ENCODE peak calls at places on chromosomes 4 and X, in ten cellular contexts. V is AG09319, R is upper lobe of right lung, J is B cell, I is LNCaP clone FGC, B is lung, S is glutamatergic neuron, T is A549, X is fibroblast of the aortic adventitia, Y is omental fat pad. O is an unnamed sample.

GRCh38 chr4:77579406-77580076 is 26.1 kb upstream of the CXCL13 start:
- DNase-seq in X (peak), B (no peak), J (no peak), T (peak), S (no peak), I (no peak), Y (no peak), V (peak), R (no peak), O (peak)

GRCh38 chr4:89752932-89753598 is 83.9 kb downstream of the SNCA start:
- DNase-seq in V (peak), B (no peak), X (peak), S (no peak), T (no peak), Y (no peak), I (no peak), R (no peak), J (no peak), O (peak)

GRCh38 chr4:52869656-52870055 is 7.5 kb downstream of the RASL11B start:
- DNase-seq in Y (no peak), R (no peak), V (no peak), X (no peak), B (no peak), S (no peak), I (no peak), T (no peak), J (no peak), O (no peak)

GRCh38 chrX:43469391-43470054 is 186.6 kb upstream of the MAOA start:
- DNase-seq in S (no peak), T (no peak), Y (no peak), J (no peak), B (no peak), R (no peak), X (no peak), I (no peak), V (no peak), O (peak)

GRCh38 chr4:139961344-139961948 is 192.5 kb downstream of the MAML3 start:
- DNase-seq in Y (no peak), V (no peak), J (no peak), X (no peak), T (no peak), I (no peak), R (no peak), S (no peak), B (no peak), O (no peak)

GRCh38 chr4:13558881-13559280 is 14.6 kb upstream of the NKX3-2 start:
- DNase-seq in S (no peak), R (no peak), Y (no peak), J (no peak), X (no peak), T (no peak), V (no peak), I (no peak), B (no peak), O (no peak)

GRCh38 chr4:25030283-25031076 is at the start of gene LGI2:
- DNase-seq in R (peak), B (no peak), S (peak), X (no peak), I (no peak), J (peak), T (no peak), V (no peak), Y (no peak), O (no peak)

GRCh38 chr4:124940387-124940786 is 227.9 kb upstream of the ANKRD50 start:
- DNase-seq in X (peak), S (no peak), V (no peak), J (no peak), T (no peak), Y (no peak), R (no peak), B (no peak), I (no peak), O (peak)

GRCh38 chrX:103941201-103941975 is 21.0 kb upstream of the TMSB15B start:
- DNase-seq in B (no peak), S (no peak), V (no peak), Y (no peak), I (no peak), X (peak), J (no peak), T (peak), R (no peak), O (no peak)

GRCh38 chr4:55547461-55547770 is 707 bp upstream of the CLOCK start:
- DNase-seq in Y (no peak), T (no peak), S (no peak), R (peak), X (no peak), J (no peak), B (no peak), V (no peak), I (no peak), O (no peak)

GRCh38 chrX:11215191-11215921 is 77.9 kb upstream of the AMELX start:
- DNase-seq in S (no peak), T (no peak), V (no peak), R (no peak), J (peak), Y (no peak), B (no peak), I (no peak), X (no peak), O (no peak)

GRCh38 chrX:150310417-150310816 is 52.7 kb upstream of the MAMLD1 start:
- DNase-seq in J (no peak), R (no peak), I (no peak), B (no peak), X (no peak), T (no peak), Y (no peak), S (no peak), V (no peak), O (no peak)

GRCh38 chr4:129233691-129234090 is 137.7 kb downstream of the C4orf33 start:
- DNase-seq in I (no peak), S (no peak), J (no peak), X (no peak), T (no peak), R (no peak), Y (no peak), V (no peak), B (no peak), O (no peak)

GRCh38 chr4:133081246-133081645 is 67.8 kb upstream of the PCDH10 start:
- DNase-seq in S (no peak), X (no peak), V (no peak), R (no peak), Y (no peak), T (no peak), J (no peak), I (no peak), B (no peak), O (no peak)

GRCh38 chrX:41301438-41301824 is 32.5 kb upstream of the DDX3X start:
- DNase-seq in R (no peak), Y (no peak), T (no peak), I (no peak), B (no peak), X (no peak), V (no peak), J (no peak), S (no peak), O (no peak)

GRCh38 chrX:22300130-22300529 is 27.4 kb downstream of the CBLL2 start:
- DNase-seq in J (no peak), S (no peak), X (peak), V (peak), B (no peak), R (no peak), T (no peak), Y (no peak), I (no peak), O (no peak)

DNA sequence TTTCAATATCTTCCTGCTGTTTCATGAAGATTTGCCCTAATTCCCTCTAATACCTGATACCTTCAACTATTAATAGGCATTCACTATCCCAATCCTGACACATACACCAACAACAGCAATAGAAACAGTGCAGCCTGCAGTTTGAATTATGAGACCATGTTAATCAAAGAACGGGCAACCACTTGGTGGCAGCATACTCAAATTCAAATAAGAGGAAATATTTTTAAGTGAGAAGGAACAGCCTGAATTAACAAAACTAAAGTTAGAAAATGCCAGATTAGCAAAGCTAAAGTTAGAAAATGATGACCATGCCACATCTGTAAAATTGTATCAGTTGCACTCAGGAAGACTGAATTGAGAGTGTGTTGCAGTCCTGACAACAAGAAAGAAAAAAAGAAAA is 204.9 kb downstream of the SMARCA1 start:
- DNase-seq in Y (no peak), J (no peak), V (no peak), T (peak), B (no peak), S (no peak), R (no peak), I (peak), X (peak), O (no peak)
- TF ChIP-seq CTCF in Y (no peak), J (no peak), V (peak), T (peak), B (no peak), S (no peak), R (no peak), I (peak), X (no peak), O (peak)

GRCh38 chr4:16267639-16268038 is 41.4 kb upstream of the TAPT1 start:
- DNase-seq in X (no peak), R (no peak), S (no peak), J (no peak), I (no peak), V (no peak), Y (no peak), T (no peak), B (peak), O (no peak)

GRCh38 chr4:16268290-16268689 is 42.0 kb upstream of the TAPT1 start:
- DNase-seq in V (no peak), B (no peak), T (no peak), S (no peak), J (no peak), X (no peak), I (no peak), Y (no peak), R (no peak), O (no peak)

GRCh38 chr4:16264798-16265197 is 38.5 kb upstream of the TAPT1 start:
- DNase-seq in T (peak), B (peak), V (peak), X (peak), S (no peak), Y (no peak), R (no peak), I (peak), J (peak), O (no peak)

GRCh38 chr4:16262188-16262587 is 35.9 kb upstream of the TAPT1 start:
- DNase-seq in X (no peak), S (no peak), R (no peak), B (no peak), Y (no peak), T (no peak), V (no peak), J (no peak), I (no peak), O (no peak)

DNA sequence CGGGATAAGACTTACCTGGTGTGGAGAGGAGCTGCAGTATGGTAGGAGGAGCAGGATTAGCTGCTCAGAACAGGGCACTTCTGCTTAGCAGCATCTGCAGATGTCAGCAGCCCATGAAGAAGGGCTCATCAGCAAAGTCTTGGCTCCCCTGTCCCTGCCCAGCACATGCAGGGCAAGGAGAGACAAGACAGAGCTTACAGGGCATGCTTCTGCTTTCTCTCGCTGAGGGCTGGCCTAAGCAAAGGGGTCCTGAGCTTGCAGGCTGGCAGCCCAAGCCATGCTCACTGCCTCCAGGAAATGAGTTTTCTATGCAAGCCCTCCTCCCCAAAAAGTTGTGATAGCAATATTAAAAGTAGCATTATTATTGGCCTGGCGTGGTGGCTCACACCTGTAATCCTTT is 39.5 kb upstream of the TAPT1 start:
- DNase-seq in X (no peak), I (no peak), J (no peak), Y (no peak), T (no peak), S (no peak), B (peak), V (no peak), R (no peak), O (no peak)
- TF ChIP-seq CTCF in X (no peak), I (no peak), J (no peak), Y (no peak), T (no peak), S (no peak), B (no peak), V (no peak), R (no peak), O (no peak)

DNA sequence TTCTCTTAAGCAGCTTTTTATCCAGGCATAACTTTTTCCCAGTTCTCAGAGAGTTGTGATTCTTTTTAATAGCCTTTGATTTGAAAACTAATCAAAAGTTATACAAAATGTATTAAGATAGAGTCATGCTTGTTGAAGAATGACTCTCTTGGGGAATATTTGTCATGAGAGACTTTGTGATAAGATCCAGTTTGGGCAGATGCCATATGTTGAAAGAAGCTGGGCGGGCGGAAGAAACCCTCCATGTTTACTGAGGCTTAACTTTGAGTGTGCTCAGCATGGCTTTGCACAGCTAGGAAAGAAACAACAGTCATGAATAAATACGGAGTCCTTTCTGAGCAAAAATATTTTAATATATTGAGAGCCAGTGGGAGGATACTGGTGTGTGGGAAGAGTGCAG is 39.3 kb downstream of the SYTL5 start:
- DNase-seq in S (no peak), Y (no peak), B (no peak), X (peak), I (peak), R (no peak), T (no peak), J (no peak), V (no peak), O (no peak)
- TF ChIP-seq CTCF in S (no peak), Y (no peak), B (no peak), X (no peak), I (no peak), R (no peak), T (no peak), J (no peak), V (no peak), O (no peak)

DNA sequence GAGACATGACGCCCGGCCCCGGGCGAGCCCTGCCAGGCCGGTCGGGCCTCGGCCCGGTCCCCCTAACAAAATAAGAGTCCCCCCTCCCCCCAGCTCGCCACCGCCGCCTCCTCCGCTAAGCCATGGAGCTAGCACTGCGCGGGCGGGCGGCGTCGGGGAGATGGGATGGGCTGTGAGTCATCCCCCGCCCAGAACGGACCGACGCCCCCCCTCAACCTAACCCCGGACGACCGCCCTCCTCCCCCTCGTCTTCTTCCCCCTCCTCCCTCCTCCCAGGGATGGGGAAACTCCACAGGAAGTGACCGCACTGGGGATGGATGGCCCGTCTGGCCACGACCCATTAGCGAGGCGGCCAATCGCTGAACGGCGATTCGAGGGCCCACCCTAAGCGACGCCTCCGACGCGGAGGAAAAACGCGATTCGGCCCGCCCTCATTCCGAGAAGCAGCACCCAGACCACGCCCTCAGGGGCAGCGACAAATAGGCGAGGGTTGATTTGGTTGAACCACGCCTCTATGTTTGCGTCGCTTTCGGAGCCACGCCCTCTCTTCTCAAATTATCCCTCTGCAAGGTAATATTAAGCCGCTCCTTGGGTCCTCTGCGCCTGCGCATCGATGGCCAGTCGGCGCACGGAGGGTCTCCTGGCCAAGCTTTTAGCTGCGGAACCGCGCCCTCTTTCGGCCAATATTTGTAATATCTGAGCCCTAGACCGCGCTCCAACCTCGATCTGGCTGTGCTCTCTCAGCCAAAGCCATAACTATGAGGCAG is at the start of gene TFE3:
- DNase-seq in Y (peak), S (peak), I (peak), V (peak), B (peak), T (peak), R (peak), X (peak), J (peak), O (peak)
- TF ChIP-seq CTCF in Y (no peak), S (peak), I (peak), V (peak), B (peak), T (peak), R (peak), X (peak), J (peak), O (peak)

O was measured in epithelial cell of proximal tubule.